ENCODE peak calls at places on chromosome 17, in six cellular contexts. N, O, H, T, J and K are unnamed samples.

GRCh38 chr17:6139447-6139832 is 69.3 kb downstream of the WSCD1 start:
- DNase-seq in H (no peak), J (no peak), N (no peak), O (no peak), T (no peak), K (no peak)

GRCh38 chr17:47808036-47808829 is 13.4 kb downstream of the OSBPL7 start:
- DNase-seq in H (no peak), T (no peak), J (no peak), N (no peak), O (no peak), K (no peak)

GRCh38 chr17:38920374-38921291 is 4.8 kb upstream of the LASP1NB start:
- DNase-seq in O (peak; percentile 9), J (no peak), T (no peak), N (no peak), H (no peak), K (no peak)

GRCh38 chr17:29243792-29244191 is 2.9 kb upstream of the CRYBA1 start:
- DNase-seq in J (no peak), N (no peak), T (no peak), H (no peak), O (no peak), K (peak; percentile 47)

GRCh38 chr17:20266806-20267458 is 200.4 kb downstream of the LGALS9B start:
- DNase-seq in T (peak; percentile 20), N (no peak), J (no peak), O (no peak), H (no peak), K (no peak)

GRCh38 chr17:65750678-65751077 is 189.2 kb upstream of the AXIN2 start:
- DNase-seq in T (peak; percentile 88), O (peak; percentile 87), N (peak; percentile 78), H (no peak), J (peak; percentile 87), K (no peak)

GRCh38 chr17:33234930-33235685 is 58.0 kb downstream of the ASIC2 start:
- DNase-seq in O (peak; percentile 38), J (peak; percentile 82), H (no peak), N (no peak), T (peak; percentile 65), K (no peak)

GRCh38 chr17:39194089-39194984 is 3.1 kb downstream of the CACNB1 start:
- DNase-seq in N (no peak), H (peak; percentile 59), O (no peak), T (peak; percentile 25), J (no peak), K (peak; percentile 62)

GRCh38 chr17:64378890-64379354 is 11.7 kb downstream of the PECAM1 start:
- DNase-seq in O (peak; percentile 32), N (no peak), H (no peak), T (no peak), J (no peak), K (no peak)

GRCh38 chr17:15981208-15981607 is 18.3 kb downstream of the ZSWIM7 start:
- DNase-seq in T (no peak), N (no peak), O (no peak), J (no peak), H (no peak), K (no peak)

GRCh38 chr17:66540131-66540781 is 237.8 kb downstream of the PRKCA start:
- DNase-seq in J (peak; percentile 73), O (no peak), N (no peak), H (no peak), T (peak; percentile 35), K (no peak)

GRCh38 chr17:29836643-29837042 is 93.4 kb downstream of the SSH2 start:
- DNase-seq in O (no peak), N (no peak), H (no peak), T (no peak), J (no peak), K (peak; percentile 22)

GRCh38 chr17:72970246-72970645 is 122.2 kb downstream of the SLC39A11 start:
- DNase-seq in H (no peak), O (no peak), J (no peak), N (no peak), T (no peak), K (no peak)

GRCh38 chr17:60036796-60037677 is 41.7 kb downstream of the HEATR6 start:
- DNase-seq in N (peak; percentile 74), J (peak; percentile 77), T (peak; percentile 74), O (peak; percentile 80), H (peak; percentile 78), K (peak; percentile 85)

GRCh38 chr17:29376667-29377268 is 13.4 kb upstream of the TAOK1 start:
- DNase-seq in J (no peak), T (peak; percentile 26), O (no peak), H (no peak), N (no peak), K (no peak)

GRCh38 chr17:17667231-17667630 is 14.0 kb upstream of the RAI1 start:
- DNase-seq in N (no peak), J (no peak), H (no peak), O (no peak), T (no peak), K (no peak)

GRCh38 chr17:39618252-39618913 is 8.4 kb upstream of the PPP1R1B start:
- DNase-seq in O (no peak), H (no peak), T (no peak), N (no peak), J (no peak), K (peak; percentile 38)

GRCh38 chr17:41657164-41657754 is 31.4 kb upstream of the EIF1 start:
- DNase-seq in J (no peak), O (no peak), N (no peak), T (no peak), H (no peak), K (no peak)

GRCh38 chr17:19757536-19758180 is 9.6 kb upstream of the ALDH3A1 start:
- DNase-seq in J (no peak), H (no peak), T (no peak), O (no peak), N (peak; percentile 25), K (no peak)

GRCh38 chr17:72123496-72123963 is 2.7 kb downstream of the SOX9 start:
- DNase-seq in J (no peak), T (no peak), H (no peak), O (peak; percentile 37), N (no peak), K (no peak)

DNA sequence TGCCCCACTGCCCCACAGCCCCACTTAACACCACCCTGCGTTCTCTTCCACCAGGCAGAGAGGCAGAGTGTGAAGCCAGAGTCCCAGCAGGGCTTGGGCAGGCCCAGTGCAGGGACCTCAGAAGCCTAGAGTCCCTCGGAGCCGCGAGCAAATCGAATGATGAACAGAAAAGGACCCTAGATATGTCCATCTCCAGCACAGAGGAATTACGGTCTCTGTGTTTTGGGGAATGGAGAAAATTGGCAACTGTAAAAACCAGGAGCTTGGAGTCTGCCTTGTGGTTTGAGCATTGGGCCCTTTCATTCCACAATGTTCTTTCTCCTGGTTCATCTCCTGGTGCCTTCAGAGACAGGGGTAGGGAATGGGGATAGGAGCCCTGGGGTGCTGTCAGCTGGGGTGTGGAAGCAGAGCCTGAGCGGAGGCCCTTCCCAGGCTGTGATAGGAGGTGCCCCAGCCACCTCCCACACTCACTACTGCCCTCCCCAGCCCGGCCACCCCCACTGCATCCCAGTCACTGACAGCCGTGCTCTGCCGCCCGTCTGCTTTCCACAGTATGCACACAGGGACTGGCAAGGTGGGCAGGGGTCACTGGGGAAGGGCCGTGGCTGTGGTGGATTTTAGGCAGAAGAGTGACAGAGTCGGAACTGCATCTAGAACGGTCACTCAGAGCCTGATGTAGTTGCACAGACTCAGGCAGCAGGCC is 26.7 kb downstream of the TBX4 start:
- DNase-seq in O (no peak), J (peak; percentile 7), T (no peak), H (peak; percentile 21), N (peak; percentile 28), K (no peak)
- H3K4me3 ChIP-seq in O (no peak overlapping the region), J (no peak overlapping the region), T (no peak overlapping the region), H (no peak overlapping the region), N (no peak overlapping the region), K (no peak overlapping the region)

DNA sequence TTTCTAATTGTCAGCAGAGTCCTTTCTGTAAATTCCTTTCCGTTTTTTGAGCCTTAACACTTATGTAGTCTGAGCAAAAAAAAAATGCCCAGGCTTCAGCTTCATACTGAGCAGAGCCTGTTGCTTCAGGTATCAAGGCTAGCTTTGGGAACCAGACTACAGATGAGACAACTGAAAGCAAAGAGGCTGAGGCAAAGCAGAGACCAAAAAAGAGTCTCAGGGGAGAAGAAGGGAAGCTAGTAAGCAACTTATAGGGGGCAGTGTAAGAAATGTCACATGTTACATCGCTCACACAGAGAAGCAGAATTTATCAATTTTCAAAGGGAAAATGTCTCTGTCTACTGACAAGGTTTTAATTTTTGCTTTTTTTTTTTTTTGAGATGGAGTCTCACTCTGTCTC is 3.3 kb downstream of the HASPIN start:
- DNase-seq in O (no peak), N (no peak), T (no peak), H (no peak), J (no peak), K (no peak)
- H3K9me3 ChIP-seq in O (no peaks in the 10 kb centered on the region), N (no peaks in the 10 kb centered on the region), T (no peaks in the 10 kb centered on the region), H (no peaks in the 10 kb centered on the region), J (no peaks in the 10 kb centered on the region), K (no peaks in the 10 kb centered on the region)

GRCh38 chr17:68437979-68438877 is 19.1 kb downstream of the WIPI1 start:
- DNase-seq in N (no peak), J (no peak), T (peak; percentile 71), O (peak; percentile 72), H (no peak), K (no peak)

GRCh38 chr17:68433211-68433610 is 24.1 kb downstream of the WIPI1 start:
- DNase-seq in O (no peak), H (no peak), J (no peak), N (no peak), T (no peak), K (no peak)

GRCh38 chr17:68433911-68434503 is 23.3 kb downstream of the WIPI1 start:
- DNase-seq in J (no peak), N (no peak), H (no peak), O (no peak), T (no peak), K (no peak)

GRCh38 chr17:68435361-68435760 is 21.9 kb downstream of the WIPI1 start:
- DNase-seq in T (no peak), H (no peak), N (no peak), O (no peak), J (no peak), K (no peak)

DNA sequence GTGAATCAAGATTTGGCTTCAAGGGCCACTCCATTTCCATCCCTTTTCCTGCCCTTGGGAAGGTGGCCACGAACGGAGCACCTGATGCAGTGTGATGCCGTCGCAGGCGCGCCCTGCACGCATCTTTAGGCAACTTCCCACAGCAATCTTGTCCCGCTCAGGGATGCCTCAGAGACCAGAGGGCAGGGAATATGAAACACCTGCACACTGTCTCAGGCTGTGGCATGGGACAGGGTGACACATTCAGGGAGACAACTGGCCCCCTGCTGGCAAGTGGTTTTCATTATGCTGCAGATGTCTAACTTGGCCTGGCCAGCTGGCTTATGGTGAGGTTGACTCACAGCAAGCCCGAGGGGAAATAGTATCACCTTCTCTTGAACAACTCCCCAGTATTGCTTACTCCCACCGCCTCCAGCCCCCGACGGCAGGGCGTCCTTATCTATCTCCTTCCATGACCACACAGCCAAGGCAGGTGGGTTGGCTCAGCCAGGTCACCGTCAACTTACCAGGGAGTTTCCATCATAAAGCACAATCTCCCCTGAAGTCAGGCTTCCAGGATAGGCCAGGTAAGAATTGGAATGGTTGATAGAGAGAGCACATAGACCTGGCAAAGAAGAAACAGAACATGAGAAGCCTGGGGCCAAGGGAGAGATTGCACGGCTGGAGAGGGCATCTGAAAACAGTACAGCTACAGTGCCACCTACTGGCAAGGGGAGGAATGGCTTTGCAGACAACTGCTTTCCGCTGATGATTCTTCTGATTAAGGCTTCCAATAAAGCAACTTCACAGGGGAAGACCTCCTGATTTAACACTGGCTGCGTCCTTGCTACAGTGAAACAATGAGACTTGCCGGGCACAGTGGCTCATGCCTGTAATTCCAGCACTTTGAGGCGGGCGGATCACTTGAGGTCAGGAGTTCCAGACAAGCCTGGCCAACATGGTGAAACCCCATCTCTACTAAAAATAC is 21.1 kb downstream of the WIPI1 start:
- DNase-seq in O (peak; percentile 83), J (peak; percentile 75), H (peak; percentile 76), N (peak; percentile 68), T (peak; percentile 81), K (peak; percentile 73)
- H3K4me3 ChIP-seq in O (no peak overlapping the region), J (no peak overlapping the region), H (no peak overlapping the region), N (no peak overlapping the region), T (no peak overlapping the region), K (no peak overlapping the region)

GRCh38 chr17:76884995-76885896 is 17.0 kb downstream of the MGAT5B start:
- DNase-seq in N (no peak), H (no peak), J (no peak), O (no peak), T (no peak), K (no peak)
- H3K9me3 ChIP-seq in N (no peaks in the 10 kb centered on the region), H (no peaks in the 10 kb centered on the region), J (no peaks in the 10 kb centered on the region), O (no peaks in the 10 kb centered on the region), T (no peaks in the 10 kb centered on the region), K (no peaks in the 10 kb centered on the region)